ENCODE peak calls at places on chromosomes 1 and 21, in ten cellular contexts. F is OCI-LY7, O is lower lobe of right lung, M is body of pancreas, B is A549, D is kidney, N is endodermal cell, K is IMR-90, H is colonic mucosa, S is uterus. Z is an unnamed sample. For H3K4me1, the result is how much of the 10 kb centered on the place peaks cover.

GRCh38 chr1:64960731-64961130 is 5.6 kb downstream of the JAK1 start:
- DNase-seq in S (no peak), O (no peak), N (no peak), D (no peak), K (no peak), H (no peak), B (no peak), M (no peak), F (peak), Z (no peak)

GRCh38 chr1:35539824-35540261 is 17.4 kb downstream of the KIAA0319L start:
- DNase-seq in F (no peak), O (no peak), H (no peak), K (peak), M (no peak), B (no peak), S (no peak), D (no peak), N (no peak), Z (no peak)

GRCh38 chr1:224632381-224632871 is 16.3 kb downstream of the CNIH3 start:
- DNase-seq in H (no peak), S (peak), B (no peak), N (no peak), K (peak), F (no peak), M (peak), D (no peak), O (no peak), Z (no peak)

GRCh38 chr1:201481004-201481380 is 12.0 kb upstream of the PHLDA3 start:
- DNase-seq in S (no peak), D (no peak), N (no peak), M (no peak), K (no peak), O (no peak), F (no peak), B (no peak), H (no peak), Z (no peak)

GRCh38 chr1:11735854-11736745 is at the start of gene AGTRAP:
- DNase-seq in K (peak), N (peak), S (peak), H (peak), O (peak), F (peak), D (peak), B (peak), M (peak), Z (peak)

GRCh38 chr1:15026114-15026483 is 127.4 kb upstream of the TMEM51 start:
- DNase-seq in O (no peak), D (no peak), M (no peak), K (no peak), H (no peak), S (no peak), N (no peak), B (no peak), F (no peak), Z (peak)

GRCh38 chr1:109191377-109191776 is 22.3 kb upstream of the SARS1 start:
- DNase-seq in H (no peak), S (no peak), N (peak), F (peak), D (no peak), K (no peak), M (no peak), O (no peak), B (no peak), Z (no peak)

GRCh38 chr21:18655927-18656326 is 252.3 kb upstream of the TMPRSS15 start:
- DNase-seq in N (no peak), S (no peak), B (no peak), M (no peak), O (no peak), K (no peak), F (no peak), H (no peak), D (no peak), Z (no peak)

GRCh38 chr1:210123924-210124589 is 108.5 kb upstream of the SERTAD4 start:
- DNase-seq in N (no peak), K (peak), O (no peak), S (no peak), D (no peak), B (peak), H (no peak), F (no peak), M (no peak), Z (no peak)

GRCh38 chr1:206923009-206923960 is 1.5 kb upstream of the FCMR start:
- DNase-seq in N (no peak), D (peak), O (peak), K (no peak), M (peak), B (no peak), H (no peak), F (peak), S (no peak), Z (peak)

GRCh38 chr1:59730759-59731478 is 83.8 kb upstream of the HOOK1 start:
- DNase-seq in F (no peak), K (peak), S (peak), H (peak), M (peak), N (no peak), O (no peak), B (peak), D (no peak), Z (peak)

GRCh38 chr1:153288634-153289275 is 24.0 kb downstream of the PGLYRP3 start:
- DNase-seq in K (no peak), O (no peak), S (no peak), H (peak), M (peak), D (no peak), F (peak), N (peak), B (peak), Z (no peak)

GRCh38 chr1:40628903-40629292 is 36.6 kb downstream of the RIMS3 start:
- DNase-seq in K (no peak), N (no peak), B (no peak), S (no peak), D (no peak), O (no peak), M (no peak), H (no peak), F (no peak), Z (no peak)

GRCh38 chr1:228011721-228012311 is 5.0 kb downstream of the WNT3A start:
- DNase-seq in B (no peak), O (no peak), M (no peak), D (no peak), N (peak), S (peak), H (no peak), K (no peak), F (no peak), Z (no peak)

GRCh38 chr1:19007491-19008441 is 51.3 kb upstream of the IFFO2 start:
- DNase-seq in F (no peak), K (no peak), H (peak), N (peak), D (no peak), B (peak), S (no peak), O (no peak), M (peak), Z (no peak)
- H3K4me1 ChIP-seq in F (under half), K (under half), H (under half), N (under half), D (under half), B (half or more), S (under half), O (under half), M (half or more), Z (under half)

DNA sequence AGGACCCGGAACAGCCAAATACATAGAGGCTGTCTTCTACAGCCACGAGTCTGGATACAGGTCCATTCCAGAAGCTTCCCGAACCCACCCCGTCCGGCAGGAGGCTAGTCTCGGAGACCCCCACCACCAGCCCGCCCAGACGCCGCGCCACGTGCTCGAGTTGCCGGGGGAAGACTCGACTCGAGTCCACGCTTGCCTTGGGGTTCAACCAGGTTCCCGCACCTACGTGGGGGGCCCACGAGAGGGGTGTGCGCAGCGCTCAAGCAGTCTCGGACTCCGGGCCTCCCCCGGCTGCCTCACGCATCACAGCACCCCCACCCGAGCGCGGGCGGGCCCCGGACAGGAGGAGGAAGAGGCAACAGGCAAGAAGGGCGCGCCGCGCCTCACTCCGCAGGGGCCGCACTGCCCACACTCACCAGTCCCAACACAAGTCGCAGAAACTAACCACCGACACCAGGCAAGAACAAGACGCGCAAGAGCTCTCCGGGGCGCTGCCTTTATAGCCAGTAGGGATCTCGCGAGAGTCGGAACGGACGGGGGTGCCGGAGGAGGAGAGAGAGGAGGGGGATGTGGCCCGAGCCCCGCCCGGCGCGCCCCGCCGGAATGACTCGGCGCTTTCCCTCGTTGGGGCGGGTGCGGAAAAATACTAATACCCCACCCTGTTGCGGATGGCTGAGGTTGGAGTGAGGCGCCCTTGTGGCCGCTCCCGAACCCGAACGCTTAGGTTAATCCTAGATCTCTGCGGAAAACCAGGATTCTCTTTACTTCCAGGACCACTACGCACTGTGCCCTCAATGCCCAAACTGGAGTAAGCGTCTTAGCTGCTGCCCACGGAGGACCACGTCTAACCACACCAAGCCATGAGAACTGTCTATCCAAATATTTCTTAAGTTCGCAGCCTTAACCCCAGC is at the start of gene PRDX1:
- DNase-seq in O (peak), S (peak), M (peak), B (peak), D (peak), K (peak), H (peak), N (peak), F (peak), Z (peak)
- TF ChIP-seq CTCF in O (no peak), S (peak), M (peak), B (no peak), D (peak), K (peak), H (no peak), N (peak), F (peak), Z (peak)

GRCh38 chr1:71979947-71980346 is 302.4 kb downstream of the NEGR1 start:
- DNase-seq in B (no peak), H (no peak), D (no peak), N (no peak), K (no peak), M (no peak), S (no peak), F (no peak), O (no peak), Z (no peak)

GRCh38 chr1:71986181-71986580 is 296.2 kb downstream of the NEGR1 start:
- DNase-seq in H (no peak), B (no peak), S (no peak), N (no peak), O (no peak), D (no peak), K (peak), M (no peak), F (no peak), Z (no peak)

GRCh38 chr1:71980543-71980942 is 301.8 kb downstream of the NEGR1 start:
- DNase-seq in F (no peak), H (no peak), D (no peak), M (no peak), S (no peak), N (no peak), B (no peak), K (no peak), O (no peak), Z (no peak)
- H3K4me1 ChIP-seq in F (under half), H (under half), D (under half), M (under half), S (under half), N (under half), B (under half), K (under half), O (under half), Z (under half)

GRCh38 chr1:38558055-38558454 is 301.5 kb downstream of the RRAGC start:
- DNase-seq in S (no peak), F (no peak), K (no peak), H (no peak), N (peak), B (no peak), D (no peak), O (no peak), M (no peak), Z (no peak)

GRCh38 chr1:38559180-38559874 is 300.2 kb downstream of the RRAGC start:
- DNase-seq in B (no peak), M (peak), K (no peak), H (peak), O (peak), D (peak), N (peak), F (peak), S (no peak), Z (no peak)

GRCh38 chr1:38555594-38555993 is 304.0 kb downstream of the RRAGC start:
- DNase-seq in K (no peak), M (no peak), H (no peak), N (peak), B (no peak), O (no peak), S (no peak), F (no peak), D (no peak), Z (no peak)

GRCh38 chr1:38561110-38561509 is 298.5 kb downstream of the RRAGC start:
- DNase-seq in H (no peak), S (no peak), B (no peak), D (no peak), F (no peak), N (no peak), K (no peak), M (no peak), O (no peak), Z (no peak)

GRCh38 chr1:38558476-38559179 is 300.9 kb downstream of the RRAGC start:
- DNase-seq in S (no peak), H (no peak), O (no peak), K (no peak), D (no peak), N (peak), B (no peak), F (no peak), M (no peak), Z (no peak)
- TF ChIP-seq CTCF in S (no peak), H (no peak), O (no peak), K (no peak), D (no peak), N (peak), B (no peak), F (no peak), M (no peak), Z (no peak)

GRCh38 chr1:89725676-89726075 is 92.8 kb downstream of the LRRC8C start:
- DNase-seq in H (no peak), M (no peak), S (no peak), N (no peak), F (no peak), D (no peak), K (no peak), O (no peak), B (no peak), Z (no peak)
- H3K4me1 ChIP-seq in H (under half), M (under half), S (under half), N (under half), F (under half), D (under half), K (under half), O (under half), B (under half), Z (half or more)

DNA sequence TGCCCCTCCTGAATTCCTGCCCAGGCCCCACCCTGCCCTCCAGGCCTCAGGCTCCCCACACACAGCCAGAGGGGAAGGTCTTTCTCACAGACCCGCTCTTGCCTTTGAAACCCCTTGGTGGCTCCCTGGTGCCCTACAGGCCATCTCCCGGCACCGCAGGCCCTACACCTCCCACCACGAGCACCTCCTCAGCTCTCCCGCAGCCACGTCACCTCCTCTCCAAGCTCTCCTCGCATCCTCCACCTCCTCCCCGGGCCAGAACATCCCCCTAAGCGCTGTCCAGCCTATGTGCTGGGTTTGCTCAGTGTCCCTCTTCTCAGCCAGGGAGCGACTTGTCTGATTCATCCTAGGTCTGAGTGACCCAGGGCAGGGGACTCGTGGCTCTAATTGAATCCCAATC is 66.4 kb downstream of the DMRTB1 start:
- DNase-seq in B (no peak), D (no peak), S (no peak), O (no peak), N (peak), F (no peak), M (no peak), K (no peak), H (no peak), Z (no peak)
- TF ChIP-seq CTCF in B (no peak), D (no peak), S (no peak), O (no peak), N (peak), F (no peak), M (no peak), K (no peak), H (no peak), Z (no peak)